ENCODE peak calls at places on chromosomes 13 and 19, in six cellular contexts. One of them, this sample, is unnamed.

GRCh38 chr13:38686635-38687245 is at the start of gene FREM2:
- DNase-seq in HEK293T: peak
- DNase-seq in K562: no peak
- DNase-seq in IMR-90: no peak
- DNase-seq in GM12878: no peak
- DNase-seq in HepG2: no peak
- DNase-seq in this sample: peak

GRCh38 chr19:5719274-5719960 is 529 bp downstream of the LONP1 start:
- DNase-seq in HepG2: no peak
- DNase-seq in K562: peak
- DNase-seq in GM12878: no peak
- DNase-seq in HEK293T: no peak
- DNase-seq in IMR-90: peak
- DNase-seq in this sample: no peak

GRCh38 chr19:29831041-29831548 is 19.3 kb downstream of the CCNE1 start:
- DNase-seq in GM12878: no peak
- DNase-seq in HEK293T: no peak
- DNase-seq in IMR-90: no peak
- DNase-seq in HepG2: no peak
- DNase-seq in K562: no peak
- DNase-seq in this sample: no peak

GRCh38 chr13:25213716-25214115 is 41.6 kb upstream of the AMER2 start:
- DNase-seq in K562: no peak
- DNase-seq in IMR-90: no peak
- DNase-seq in HEK293T: no peak
- DNase-seq in GM12878: no peak
- DNase-seq in HepG2: no peak
- DNase-seq in this sample: no peak

GRCh38 chr13:113275387-113275786 is 21.7 kb upstream of the LAMP1 start:
- DNase-seq in HepG2: peak
- DNase-seq in GM12878: no peak
- DNase-seq in IMR-90: peak
- DNase-seq in HEK293T: peak
- DNase-seq in K562: peak
- DNase-seq in this sample: peak

GRCh38 chr13:42000836-42001235 is 39.9 kb upstream of the VWA8 start:
- DNase-seq in GM12878: no peak
- DNase-seq in K562: no peak
- DNase-seq in HepG2: no peak
- DNase-seq in IMR-90: no peak
- DNase-seq in HEK293T: no peak
- DNase-seq in this sample: no peak

GRCh38 chr19:31992750-31993149 is 352.7 kb upstream of the ZNF507 start:
- DNase-seq in IMR-90: no peak
- DNase-seq in GM12878: no peak
- DNase-seq in K562: no peak
- DNase-seq in HepG2: no peak
- DNase-seq in HEK293T: no peak
- DNase-seq in this sample: no peak

GRCh38 chr19:19653597-19654147 is 9.8 kb downstream of the ATP13A1 start:
- DNase-seq in IMR-90: no peak
- DNase-seq in HepG2: no peak
- DNase-seq in K562: no peak
- DNase-seq in GM12878: no peak
- DNase-seq in HEK293T: no peak
- DNase-seq in this sample: no peak

GRCh38 chr13:84655677-84656076 is 773.4 kb upstream of the SLITRK1 start:
- DNase-seq in HEK293T: no peak
- DNase-seq in HepG2: no peak
- DNase-seq in K562: no peak
- DNase-seq in GM12878: no peak
- DNase-seq in IMR-90: peak
- DNase-seq in this sample: no peak

GRCh38 chr19:42366676-42367075 is 23.4 kb downstream of the CNFN start:
- DNase-seq in K562: no peak
- DNase-seq in HEK293T: no peak
- DNase-seq in GM12878: no peak
- DNase-seq in HepG2: no peak
- DNase-seq in IMR-90: no peak
- DNase-seq in this sample: no peak

GRCh38 chr19:30222993-30223865 is 149.0 kb upstream of the ZNF536 start:
- DNase-seq in GM12878: no peak
- DNase-seq in IMR-90: no peak
- DNase-seq in HEK293T: no peak
- DNase-seq in HepG2: no peak
- DNase-seq in K562: no peak
- DNase-seq in this sample: no peak

GRCh38 chr19:7897289-7897688 is 6.4 kb upstream of the MAP2K7 start:
- DNase-seq in HEK293T: no peak
- DNase-seq in K562: no peak
- DNase-seq in HepG2: peak
- DNase-seq in GM12878: no peak
- DNase-seq in IMR-90: no peak
- DNase-seq in this sample: no peak

GRCh38 chr13:55106509-55106908 is 2034.2 kb upstream of the PRR20A start:
- DNase-seq in GM12878: no peak
- DNase-seq in K562: no peak
- DNase-seq in IMR-90: no peak
- DNase-seq in HEK293T: no peak
- DNase-seq in HepG2: no peak
- DNase-seq in this sample: no peak

GRCh38 chr19:39335168-39335567 is 675 bp downstream of the GMFG start:
- DNase-seq in K562: peak
- DNase-seq in HepG2: no peak
- DNase-seq in IMR-90: no peak
- DNase-seq in GM12878: no peak
- DNase-seq in HEK293T: no peak
- DNase-seq in this sample: no peak

GRCh38 chr13:76871332-76871945 is 14.8 kb downstream of the KCTD12 start:
- DNase-seq in GM12878: no peak
- DNase-seq in K562: no peak
- DNase-seq in IMR-90: no peak
- DNase-seq in HEK293T: no peak
- DNase-seq in HepG2: no peak
- DNase-seq in this sample: no peak

GRCh38 chr19:48480151-48480475 is 10.9 kb downstream of the CYTH2 start:
- DNase-seq in IMR-90: no peak
- DNase-seq in GM12878: no peak
- DNase-seq in HEK293T: no peak
- DNase-seq in K562: no peak
- DNase-seq in HepG2: no peak
- DNase-seq in this sample: no peak

GRCh38 chr13:44739539-44739938 is 163.4 kb upstream of the TSC22D1 start:
- DNase-seq in GM12878: no peak
- DNase-seq in K562: no peak
- DNase-seq in IMR-90: peak
- DNase-seq in HepG2: no peak
- DNase-seq in HEK293T: no peak
- DNase-seq in this sample: no peak

DNA sequence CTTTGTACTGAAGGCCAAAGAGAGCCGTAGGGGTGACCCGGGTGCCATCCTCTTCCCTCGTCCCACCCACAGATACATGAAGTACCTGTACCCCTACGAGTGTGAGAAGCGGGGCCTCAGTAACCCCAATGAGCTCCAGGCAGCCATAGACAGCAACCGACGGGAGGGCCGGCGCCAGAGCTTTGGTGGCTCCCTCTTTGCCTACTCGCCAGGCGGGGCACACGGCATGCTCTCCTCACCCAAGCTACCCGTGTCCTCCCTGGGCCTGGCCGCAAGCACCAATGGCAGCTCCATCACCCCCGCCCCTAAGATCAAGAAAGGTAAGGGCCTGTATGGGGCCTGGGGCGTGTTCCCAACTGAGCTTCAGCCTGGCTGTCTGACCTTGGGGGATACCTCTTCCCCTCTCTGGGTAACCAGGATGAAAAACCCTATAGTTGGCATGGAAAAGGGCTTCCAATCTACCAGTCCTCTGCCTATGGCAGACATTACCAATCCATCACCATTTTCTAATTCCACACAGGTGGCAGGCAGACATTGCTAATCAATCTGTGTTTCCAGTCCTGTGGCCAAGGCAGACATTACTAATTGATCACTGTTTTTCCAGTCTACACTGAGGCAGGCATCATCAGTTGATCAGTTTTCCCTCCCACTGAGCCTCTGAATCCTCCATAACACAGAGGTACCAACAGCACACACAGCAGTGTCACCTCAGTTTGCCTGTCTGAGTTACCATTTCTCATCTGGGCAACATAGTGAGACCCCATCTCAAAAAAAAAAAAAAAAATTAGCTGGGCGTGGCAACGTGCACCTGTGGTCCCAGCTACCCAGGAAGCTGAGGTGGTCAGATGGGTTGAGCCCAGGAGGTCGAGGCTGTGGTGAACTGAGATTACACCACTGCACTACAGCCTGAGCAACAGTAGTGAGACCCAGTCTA is 19.1 kb upstream of the WDR18 start:
- DNase-seq in K562: no peak
- DNase-seq in HepG2: no peak
- DNase-seq in HEK293T: no peak
- DNase-seq in IMR-90: peak
- DNase-seq in GM12878: no peak
- DNase-seq in this sample: peak
- TF ChIP-seq BHLHE40 in K562: no peak
- TF ChIP-seq BHLHE40 in HepG2: no peak
- TF ChIP-seq BHLHE40 in HEK293T: no peak
- TF ChIP-seq BHLHE40 in IMR-90: no peak
- TF ChIP-seq BHLHE40 in GM12878: no peak
- TF ChIP-seq BHLHE40 in this sample: no peak

GRCh38 chr19:1944088-1944915 is 3.3 kb downstream of the CSNK1G2 start:
- DNase-seq in K562: no peak
- DNase-seq in GM12878: no peak
- DNase-seq in HepG2: no peak
- DNase-seq in HEK293T: no peak
- DNase-seq in IMR-90: no peak
- DNase-seq in this sample: no peak

GRCh38 chr19:1943661-1944087 is 2.7 kb downstream of the CSNK1G2 start:
- DNase-seq in HepG2: no peak
- DNase-seq in GM12878: no peak
- DNase-seq in HEK293T: no peak
- DNase-seq in K562: no peak
- DNase-seq in IMR-90: no peak
- DNase-seq in this sample: no peak

GRCh38 chr19:1941146-1942077 is at the start of gene CSNK1G2:
- DNase-seq in IMR-90: no peak
- DNase-seq in HEK293T: no peak
- DNase-seq in HepG2: no peak
- DNase-seq in K562: peak
- DNase-seq in GM12878: no peak
- DNase-seq in this sample: no peak

GRCh38 chr19:1942078-1942933 is 1.3 kb downstream of the CSNK1G2 start:
- DNase-seq in GM12878: peak
- DNase-seq in HepG2: peak
- DNase-seq in K562: no peak
- DNase-seq in HEK293T: peak
- DNase-seq in IMR-90: peak
- DNase-seq in this sample: peak

DNA sequence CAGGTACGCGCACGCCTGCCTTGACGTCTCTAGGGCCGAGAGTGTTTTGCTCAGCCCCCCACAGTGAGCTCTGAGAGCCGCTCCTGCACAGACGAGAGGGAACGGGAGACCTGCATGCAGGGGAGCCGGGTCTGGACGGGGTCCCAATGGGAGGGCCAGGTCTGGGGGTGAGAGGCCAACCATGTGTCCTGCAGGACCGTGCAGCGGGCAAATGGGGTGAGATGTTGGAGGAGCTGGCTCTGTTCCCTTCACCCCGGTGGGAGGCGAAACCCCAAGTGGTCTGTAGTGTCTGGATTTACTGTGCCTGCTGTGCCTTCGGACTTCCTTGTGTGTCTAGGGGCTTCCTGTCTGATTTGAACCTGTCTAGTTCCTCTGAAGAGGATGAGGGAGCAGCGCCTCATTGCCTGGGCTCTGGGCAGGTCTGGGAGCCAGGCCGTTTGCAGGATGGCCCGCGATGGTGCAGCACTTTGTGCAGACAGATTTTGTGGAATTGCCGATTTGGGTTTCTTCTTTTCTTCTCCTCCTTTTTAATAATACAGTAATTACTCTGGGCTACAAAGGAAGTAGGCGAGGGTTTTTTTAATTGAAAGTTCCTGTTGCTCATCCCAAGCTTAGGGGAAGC is 2.1 kb downstream of the CSNK1G2 start:
- DNase-seq in GM12878: no peak
- DNase-seq in K562: no peak
- DNase-seq in IMR-90: no peak
- DNase-seq in HepG2: no peak
- DNase-seq in HEK293T: no peak
- DNase-seq in this sample: no peak
- TF ChIP-seq BHLHE40 in GM12878: no peak
- TF ChIP-seq BHLHE40 in K562: no peak
- TF ChIP-seq BHLHE40 in IMR-90: no peak
- TF ChIP-seq BHLHE40 in HepG2: no peak
- TF ChIP-seq BHLHE40 in HEK293T: no peak
- TF ChIP-seq BHLHE40 in this sample: no peak

DNA sequence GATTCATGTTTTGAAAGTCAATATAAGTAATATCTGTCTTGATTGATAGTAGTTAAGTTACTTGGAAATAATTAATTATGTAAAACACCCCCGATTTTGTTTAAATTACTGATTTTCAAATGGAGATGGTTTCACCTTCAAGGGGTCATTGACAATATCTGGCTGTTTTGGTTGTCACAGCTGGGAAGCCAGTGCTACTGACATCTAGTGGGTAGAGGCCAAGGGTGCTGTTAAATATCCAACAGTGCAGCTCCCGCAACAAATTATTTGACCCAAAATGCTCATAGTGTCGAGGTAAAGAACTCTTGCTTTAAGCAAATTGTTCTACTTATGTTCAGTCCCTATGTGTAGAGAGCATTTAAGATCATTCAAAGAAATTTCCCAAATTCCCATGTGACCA is 50.6 kb upstream of the PCDH20 start:
- DNase-seq in HEK293T: no peak
- DNase-seq in GM12878: no peak
- DNase-seq in IMR-90: no peak
- DNase-seq in HepG2: peak
- DNase-seq in K562: no peak
- DNase-seq in this sample: no peak
- TF ChIP-seq BHLHE40 in HEK293T: no peak
- TF ChIP-seq BHLHE40 in GM12878: no peak
- TF ChIP-seq BHLHE40 in IMR-90: no peak
- TF ChIP-seq BHLHE40 in HepG2: no peak
- TF ChIP-seq BHLHE40 in K562: no peak
- TF ChIP-seq BHLHE40 in this sample: no peak

GRCh38 chr19:12802267-12803106 is 618 bp downstream of the THSD8 start:
- DNase-seq in IMR-90: no peak
- DNase-seq in HEK293T: no peak
- DNase-seq in HepG2: no peak
- DNase-seq in GM12878: no peak
- DNase-seq in K562: no peak
- DNase-seq in this sample: no peak

GRCh38 chr19:12799723-12800343 is 1.8 kb downstream of the PRDX2 start:
- DNase-seq in HepG2: no peak
- DNase-seq in IMR-90: no peak
- DNase-seq in HEK293T: no peak
- DNase-seq in GM12878: no peak
- DNase-seq in K562: no peak
- DNase-seq in this sample: no peak

GRCh38 chr19:12801466-12802266 is at the start of the genes PRDX2 and THSD8:
- DNase-seq in HEK293T: peak
- DNase-seq in HepG2: peak
- DNase-seq in IMR-90: peak
- DNase-seq in GM12878: no peak
- DNase-seq in K562: peak
- DNase-seq in this sample: no peak

GRCh38 chr19:12800344-12800732 is 1.3 kb downstream of the PRDX2 start:
- DNase-seq in GM12878: no peak
- DNase-seq in HepG2: no peak
- DNase-seq in K562: no peak
- DNase-seq in HEK293T: no peak
- DNase-seq in IMR-90: no peak
- DNase-seq in this sample: no peak

GRCh38 chr19:12800873-12801465 is 631 bp downstream of the PRDX2 start:
- DNase-seq in IMR-90: no peak
- DNase-seq in HEK293T: no peak
- DNase-seq in GM12878: no peak
- DNase-seq in K562: peak
- DNase-seq in HepG2: peak
- DNase-seq in this sample: no peak
- TF ChIP-seq BHLHE40 in IMR-90: no peak
- TF ChIP-seq BHLHE40 in HEK293T: no peak
- TF ChIP-seq BHLHE40 in GM12878: no peak
- TF ChIP-seq BHLHE40 in K562: no peak
- TF ChIP-seq BHLHE40 in HepG2: no peak
- TF ChIP-seq BHLHE40 in this sample: no peak